ENCODE peak calls at places on chromosomes 2 and 18, in four cellular contexts. K is dorsolateral prefrontal cortex, A is heart right ventricle, O is upper lobe of right lung. H is an unnamed sample.

GRCh38 chr2:134410831-134411231 is 157.0 kb downstream of the MGAT5 start:
- DNase-seq in K (no peak), A (no peak), O (no peak), H (peak)

GRCh38 chr18:25029802-25030201 is 322.2 kb downstream of the ZNF521 start:
- DNase-seq in K (no peak), A (no peak), O (no peak), H (no peak)

GRCh38 chr2:119252186-119253113 is 28.8 kb downstream of the STEAP3 start:
- DNase-seq in K (no peak), A (no peak), O (no peak), H (peak)

GRCh38 chr2:76867854-76868253 is 654.3 kb downstream of the LRRTM4 start:
- DNase-seq in K (no peak), A (no peak), O (no peak), H (peak)

GRCh38 chr2:58502931-58503330 is 261.8 kb upstream of the FANCL start:
- DNase-seq in K (no peak), A (no peak), O (no peak), H (no peak)

GRCh38 chr2:240401781-240402551 is 33.5 kb upstream of the GPC1 start:
- DNase-seq in K (no peak), A (no peak), O (peak), H (no peak)

GRCh38 chr2:30266051-30266621 is 34.8 kb downstream of the LBH start:
- DNase-seq in K (no peak), A (no peak), O (no peak), H (no peak)

GRCh38 chr2:96116424-96116878 is at the start of gene ADRA2B:
- DNase-seq in K (no peak), A (peak), O (peak), H (no peak)

GRCh38 chr2:71534201-71534600 is 80.8 kb downstream of the DYSF start:
- DNase-seq in K (no peak), A (no peak), O (no peak), H (no peak)

GRCh38 chr18:11689031-11689971 is at the start of gene GNAL:
- DNase-seq in K (peak), A (peak), O (peak), H (peak)

GRCh38 chr2:25123682-25124081 is 44.7 kb downstream of the POMC start:
- DNase-seq in K (no peak), A (no peak), O (no peak), H (no peak)

GRCh38 chr2:188414869-188415753 is 123.4 kb downstream of the GULP1 start:
- DNase-seq in K (no peak), A (no peak), O (no peak), H (peak)

GRCh38 chr2:240989451-240990265 is 8.8 kb upstream of the SNED1 start:
- DNase-seq in K (no peak), A (no peak), O (peak), H (peak)

GRCh38 chr18:65752625-65753325 is 2.0 kb downstream of the CDH7 start:
- DNase-seq in K (peak), A (no peak), O (no peak), H (no peak)

GRCh38 chr2:15800489-15801329 is 139.6 kb upstream of the MYCN start:
- DNase-seq in K (peak), A (no peak), O (no peak), H (no peak)

GRCh38 chr18:28504100-28504499 is 327.2 kb upstream of the CDH2 start:
- DNase-seq in K (no peak), A (no peak), O (no peak), H (peak)

GRCh38 chr18:8286303-8286702 is 322.9 kb upstream of the RAB12 start:
- DNase-seq in K (no peak), A (no peak), O (no peak), H (peak)

GRCh38 chr2:231047270-231047921 is 9.3 kb upstream of the PSMD1 start:
- DNase-seq in K (peak), A (no peak), O (peak), H (no peak)

GRCh38 chr2:216622526-216622925 is 10.7 kb upstream of the IGFBP2 start:
- DNase-seq in K (no peak), A (no peak), O (no peak), H (no peak)
- H3K4me3 ChIP-seq in K (no peak), A (no peak), O (no peak), H (no peak)

GRCh38 chr2:218168635-218169462 is 2.1 kb upstream of the CXCR1 start:
- DNase-seq in K (peak), A (peak), O (peak), H (peak)
- TF ChIP-seq CTCF in K (peak), A (peak), O (peak), H (peak)

GRCh38 chr2:237602409-237602808 is 11.9 kb upstream of the RAB17 start:
- DNase-seq in K (no peak), A (no peak), O (no peak), H (no peak)

GRCh38 chr2:237598468-237599208 is 8.1 kb upstream of the RAB17 start:
- DNase-seq in K (no peak), A (no peak), O (no peak), H (no peak)

GRCh38 chr2:237601453-237602116 is 11.1 kb upstream of the RAB17 start:
- DNase-seq in K (no peak), A (no peak), O (no peak), H (no peak)

GRCh38 chr2:237599465-237600110 is 9.1 kb upstream of the RAB17 start:
- DNase-seq in K (no peak), A (no peak), O (no peak), H (no peak)

GRCh38 chr2:237600205-237600846 is 9.8 kb upstream of the RAB17 start:
- DNase-seq in K (peak), A (peak), O (no peak), H (peak)
- H3K4me3 ChIP-seq in K (peak), A (peak), O (peak), H (no peak)

DNA sequence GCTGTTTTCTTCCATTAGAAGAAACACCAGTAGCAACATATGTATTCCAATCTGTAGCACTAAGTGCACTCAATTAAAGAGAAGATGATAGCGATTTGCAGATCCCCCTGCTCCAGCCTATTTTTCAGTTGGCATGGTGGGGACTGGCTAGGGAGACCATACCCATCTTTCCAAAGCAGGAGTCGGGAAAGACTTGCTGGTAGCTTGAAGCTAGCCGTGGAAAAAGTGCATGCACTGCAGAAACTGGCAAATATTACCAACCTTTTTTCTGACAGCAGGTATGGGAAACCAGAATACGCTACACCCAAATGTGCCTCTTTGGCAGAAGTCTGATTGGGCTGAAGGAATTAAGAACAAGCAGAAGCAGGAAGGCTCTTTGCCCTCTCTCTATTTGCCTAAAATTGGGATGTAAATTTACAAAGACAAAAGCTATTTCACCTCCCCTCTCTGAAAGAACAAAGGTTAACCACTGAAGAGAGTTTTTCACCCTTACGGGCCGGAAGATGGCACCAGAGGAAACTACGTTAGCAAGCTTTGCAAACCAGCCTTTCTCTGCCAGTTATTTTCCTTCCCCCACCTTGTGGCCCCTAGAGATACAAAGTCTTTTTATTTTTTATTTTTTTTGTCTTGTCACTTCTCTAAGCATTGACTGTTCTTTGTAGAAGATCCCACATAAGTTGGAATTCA is 273.1 kb downstream of the DLGAP1 start:
- DNase-seq in K (no peak), A (no peak), O (no peak), H (no peak)
- TF ChIP-seq CTCF in K (no peak), A (no peak), O (no peak), H (no peak)

H was measured in fibroblast of pulmonary artery.